ENCODE peak calls at places on chromosomes 1 and 21, in seven cellular contexts. One of them, this sample, is unnamed.

GRCh38 chr21:24514081-24514733 is 1093.1 kb downstream of the MRPL39 start:
- DNase-seq in GM23248: peak; percentile 0
- DNase-seq in hepatocyte: no peak
- DNase-seq in PC-3: peak; percentile 57
- DNase-seq in fibroblast of lung: no peak
- DNase-seq in K562: no peak
- DNase-seq in GM23338: peak; percentile 9
- DNase-seq in this sample: no peak

GRCh38 chr1:64292399-64292798 is 89.0 kb downstream of the UBE2U start:
- DNase-seq in GM23248: peak; percentile 61
- DNase-seq in hepatocyte: no peak
- DNase-seq in PC-3: peak; percentile 72
- DNase-seq in fibroblast of lung: peak; percentile 32
- DNase-seq in K562: no peak
- DNase-seq in GM23338: no peak
- DNase-seq in this sample: peak; percentile 63

GRCh38 chr21:43688906-43689305 is 29.5 kb downstream of the RRP1B start:
- DNase-seq in GM23248: no peak
- DNase-seq in hepatocyte: no peak
- DNase-seq in PC-3: no peak
- DNase-seq in fibroblast of lung: no peak
- DNase-seq in K562: no peak
- DNase-seq in GM23338: no peak
- DNase-seq in this sample: no peak

GRCh38 chr21:45991606-45992301 is 10.2 kb downstream of the COL6A1 start:
- DNase-seq in GM23248: peak; percentile 16
- DNase-seq in hepatocyte: no peak
- DNase-seq in PC-3: no peak
- DNase-seq in fibroblast of lung: no peak
- DNase-seq in K562: no peak
- DNase-seq in GM23338: no peak
- DNase-seq in this sample: no peak

GRCh38 chr1:40162791-40163441 is 1.7 kb downstream of the RLF start:
- DNase-seq in GM23248: peak; percentile 73
- DNase-seq in hepatocyte: no peak
- DNase-seq in PC-3: peak; percentile 29
- DNase-seq in fibroblast of lung: peak; percentile 63
- DNase-seq in K562: peak; percentile 32
- DNase-seq in GM23338: peak; percentile 21
- DNase-seq in this sample: peak; percentile 74

GRCh38 chr1:7645751-7646048 is 125.4 kb upstream of the VAMP3 start:
- DNase-seq in GM23248: no peak
- DNase-seq in hepatocyte: no peak
- DNase-seq in PC-3: no peak
- DNase-seq in fibroblast of lung: no peak
- DNase-seq in K562: no peak
- DNase-seq in GM23338: no peak
- DNase-seq in this sample: no peak

GRCh38 chr1:15543589-15544568 is 17.2 kb downstream of the DNAJC16 start:
- DNase-seq in GM23248: peak; percentile 81
- DNase-seq in hepatocyte: no peak
- DNase-seq in PC-3: no peak
- DNase-seq in fibroblast of lung: peak; percentile 87
- DNase-seq in K562: peak; percentile 70
- DNase-seq in GM23338: no peak
- DNase-seq in this sample: no peak

GRCh38 chr21:25878334-25878733 is 143.6 kb downstream of the GABPA start:
- DNase-seq in GM23248: no peak
- DNase-seq in hepatocyte: peak; percentile 35
- DNase-seq in PC-3: peak; percentile 81
- DNase-seq in fibroblast of lung: peak; percentile 43
- DNase-seq in K562: no peak
- DNase-seq in GM23338: no peak
- DNase-seq in this sample: peak; percentile 41

GRCh38 chr1:111364690-111365089 is 62.8 kb downstream of the OVGP1 start:
- DNase-seq in GM23248: no peak
- DNase-seq in hepatocyte: no peak
- DNase-seq in PC-3: no peak
- DNase-seq in fibroblast of lung: peak; percentile 5
- DNase-seq in K562: no peak
- DNase-seq in GM23338: peak; percentile 36
- DNase-seq in this sample: no peak

GRCh38 chr1:174274884-174275283 is 115.6 kb downstream of the RABGAP1L start:
- DNase-seq in GM23248: no peak
- DNase-seq in hepatocyte: no peak
- DNase-seq in PC-3: no peak
- DNase-seq in fibroblast of lung: no peak
- DNase-seq in K562: no peak
- DNase-seq in GM23338: no peak
- DNase-seq in this sample: no peak

GRCh38 chr1:119448112-119448511 is 33.2 kb downstream of the HSD3B2 start:
- DNase-seq in GM23248: peak; percentile 8
- DNase-seq in hepatocyte: no peak
- DNase-seq in PC-3: peak; percentile 41
- DNase-seq in fibroblast of lung: no peak
- DNase-seq in K562: no peak
- DNase-seq in GM23338: peak; percentile 71
- DNase-seq in this sample: peak; percentile 13

GRCh38 chr1:28281608-28282425 is 22.5 kb downstream of the SESN2 start:
- DNase-seq in GM23248: no peak
- DNase-seq in hepatocyte: no peak
- DNase-seq in PC-3: no peak
- DNase-seq in fibroblast of lung: no peak
- DNase-seq in K562: no peak
- DNase-seq in GM23338: no peak
- DNase-seq in this sample: no peak
- H3K36me3 ChIP-seq in GM23248: peaks cover 75% of the 10 kb centered on the region
- H3K36me3 ChIP-seq in hepatocyte: no peaks in the 10 kb centered on the region
- H3K36me3 ChIP-seq in PC-3: no peaks in the 10 kb centered on the region
- H3K36me3 ChIP-seq in fibroblast of lung: peaks cover 24% of the 10 kb centered on the region
- H3K36me3 ChIP-seq in K562: peaks cover 56% of the 10 kb centered on the region
- H3K36me3 ChIP-seq in GM23338: peaks cover 40% of the 10 kb centered on the region
- H3K36me3 ChIP-seq in this sample: peaks cover 33% of the 10 kb centered on the region

GRCh38 chr1:243848165-243849088 is 1.6 kb downstream of the AKT3 start:
- DNase-seq in GM23248: peak; percentile 14
- DNase-seq in hepatocyte: no peak
- DNase-seq in PC-3: peak; percentile 4
- DNase-seq in fibroblast of lung: no peak
- DNase-seq in K562: no peak
- DNase-seq in GM23338: no peak
- DNase-seq in this sample: no peak
- TF ChIP-seq EZH2 in GM23248: no peak
- TF ChIP-seq EZH2 in hepatocyte: no peak
- TF ChIP-seq EZH2 in PC-3: no peak
- TF ChIP-seq EZH2 in fibroblast of lung: no peak
- TF ChIP-seq EZH2 in K562: no peak
- TF ChIP-seq EZH2 in GM23338: no peak
- TF ChIP-seq EZH2 in this sample: no peak

DNA sequence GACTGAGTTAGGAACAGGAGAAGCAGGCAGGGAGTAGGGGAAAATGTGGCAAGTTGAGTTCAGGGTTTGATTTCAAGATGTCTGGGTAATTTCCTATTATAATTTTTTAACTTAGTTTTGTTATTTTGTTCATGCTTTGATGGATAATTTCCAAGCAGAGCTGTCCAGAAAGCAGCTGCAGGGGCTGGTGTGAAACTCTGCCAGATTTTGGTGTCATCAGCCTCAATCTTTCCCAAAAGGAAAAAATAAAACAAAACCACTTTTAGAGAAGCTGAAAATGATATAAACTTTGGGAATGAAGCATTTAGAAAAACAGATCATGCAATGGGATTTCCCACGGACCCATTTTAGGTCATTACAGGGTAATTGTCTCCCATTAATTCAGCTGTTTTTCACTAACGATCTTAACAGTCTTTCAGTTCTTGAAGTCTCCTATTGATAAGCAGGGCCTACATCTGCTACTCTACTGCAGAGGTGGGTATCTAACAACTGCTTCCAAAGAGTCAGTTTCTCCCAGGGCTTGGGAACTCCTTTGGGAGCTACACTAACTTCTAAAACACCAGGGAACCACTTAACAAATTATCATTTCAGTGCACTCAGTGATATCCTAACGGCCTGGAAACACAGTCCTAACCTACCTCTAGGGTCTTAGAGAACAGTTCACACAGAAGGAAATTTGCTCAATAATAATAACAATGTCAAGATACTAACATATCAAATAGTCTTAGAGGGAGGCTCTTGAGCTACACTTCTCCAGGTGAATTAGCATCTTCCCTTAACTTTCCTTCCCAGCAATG is 12.3 kb downstream of the ZNF436 start:
- DNase-seq in GM23248: no peak
- DNase-seq in hepatocyte: no peak
- DNase-seq in PC-3: no peak
- DNase-seq in fibroblast of lung: no peak
- DNase-seq in K562: no peak
- DNase-seq in GM23338: peak; percentile 93
- DNase-seq in this sample: no peak
- H3K4me2 ChIP-seq in GM23248: no peak overlapping the region
- H3K4me2 ChIP-seq in hepatocyte: no peak overlapping the region
- H3K4me2 ChIP-seq in PC-3: no peak overlapping the region
- H3K4me2 ChIP-seq in fibroblast of lung: no peak overlapping the region
- H3K4me2 ChIP-seq in K562: no peak overlapping the region
- H3K4me2 ChIP-seq in GM23338: no peak overlapping the region
- H3K4me2 ChIP-seq in this sample: no peak overlapping the region

GRCh38 chr1:231231511-231231910 is 9.5 kb upstream of the GNPAT start:
- DNase-seq in GM23248: no peak
- DNase-seq in hepatocyte: no peak
- DNase-seq in PC-3: no peak
- DNase-seq in fibroblast of lung: no peak
- DNase-seq in K562: no peak
- DNase-seq in GM23338: no peak
- DNase-seq in this sample: no peak
- H3K36me3 ChIP-seq in GM23248: peaks cover 5% of the 10 kb centered on the region
- H3K36me3 ChIP-seq in hepatocyte: no peaks in the 10 kb centered on the region
- H3K36me3 ChIP-seq in PC-3: peaks cover 16% of the 10 kb centered on the region
- H3K36me3 ChIP-seq in fibroblast of lung: peaks cover 3% of the 10 kb centered on the region
- H3K36me3 ChIP-seq in K562: peaks cover 58% of the 10 kb centered on the region
- H3K36me3 ChIP-seq in GM23338: no peaks in the 10 kb centered on the region
- H3K36me3 ChIP-seq in this sample: peaks cover 20% of the 10 kb centered on the region

DNA sequence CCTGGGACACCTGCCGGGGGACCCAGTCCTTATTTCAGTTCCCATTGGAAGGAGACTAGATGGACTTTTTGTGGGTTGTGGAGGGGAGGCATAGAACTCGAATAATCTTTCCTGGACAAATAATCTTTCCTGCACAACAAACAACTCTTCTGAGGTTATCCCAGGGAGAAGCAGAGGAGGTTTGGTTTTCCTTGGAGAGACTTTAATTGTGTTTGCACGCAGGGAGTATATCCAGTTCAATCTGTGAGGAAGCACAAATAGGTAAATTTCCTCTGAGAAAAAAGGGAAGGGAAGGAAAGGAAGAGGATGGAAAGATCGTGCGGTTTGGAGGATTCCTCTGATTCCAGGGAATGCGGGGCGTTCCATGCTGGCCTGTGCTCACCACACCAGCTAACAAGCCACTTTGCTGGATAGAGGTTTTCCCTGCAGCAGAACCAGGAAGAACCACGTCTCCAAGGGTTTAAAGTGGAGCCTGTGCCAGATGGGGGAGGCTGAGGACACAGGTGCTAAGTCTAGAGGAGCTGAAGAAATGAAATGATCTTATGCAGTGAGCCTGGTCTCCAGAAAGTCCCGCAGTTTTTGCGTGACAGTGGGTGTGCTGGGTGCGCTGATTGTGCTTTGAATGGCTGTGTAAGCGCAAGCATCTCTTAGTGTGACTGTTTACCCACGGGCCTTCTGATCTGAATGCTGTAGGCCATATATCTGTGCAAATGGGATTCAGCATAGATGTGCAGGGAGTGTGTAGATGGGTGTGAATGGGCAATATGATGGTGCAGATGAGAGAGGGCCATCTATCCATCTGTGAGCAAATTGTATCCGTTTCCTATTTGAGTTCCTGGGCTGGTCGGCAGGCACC is 7.5 kb downstream of the PAX7 start:
- DNase-seq in GM23248: no peak
- DNase-seq in hepatocyte: no peak
- DNase-seq in PC-3: no peak
- DNase-seq in fibroblast of lung: no peak
- DNase-seq in K562: no peak
- DNase-seq in GM23338: no peak
- DNase-seq in this sample: no peak
- TF ChIP-seq EZH2 in GM23248: no peak
- TF ChIP-seq EZH2 in hepatocyte: peak; percentile 35
- TF ChIP-seq EZH2 in PC-3: no peak
- TF ChIP-seq EZH2 in fibroblast of lung: peak; percentile 60
- TF ChIP-seq EZH2 in K562: no peak
- TF ChIP-seq EZH2 in GM23338: peak; percentile 95
- TF ChIP-seq EZH2 in this sample: peak; percentile 69